ENCODE peak calls at places on chromosomes 5 and 9, in six cellular contexts. F, L, I, N, H and A are unnamed samples.
A peak's percentile ranks its signal among the peaks of the same experiment; 100 is the strongest.

GRCh38 chr5:131716650-131717049 is 80.2 kb downstream of the FNIP1 start:
- DNase-seq in F (no peak), L (no peak), I (no peak), N (no peak), H (no peak), A (no peak)

GRCh38 chr5:133088064-133088463 is 36.3 kb downstream of the HSPA4 start:
- DNase-seq in F (no peak), L (no peak), I (no peak), N (no peak), H (no peak), A (no peak)

GRCh38 chr9:99722852-99723251 is 98.8 kb upstream of the NR4A3 start:
- DNase-seq in F (no peak), L (no peak), I (no peak), N (no peak), H (no peak), A (no peak)

GRCh38 chr9:33734911-33735310 is 60.5 kb upstream of the PRSS3 start:
- DNase-seq in F (no peak), L (no peak), I (no peak), N (no peak), H (peak; percentile 38), A (peak; percentile 45)

GRCh38 chr9:86082870-86083269 is 16.5 kb downstream of the GOLM1 start:
- DNase-seq in F (peak; percentile 41), L (no peak), I (no peak), N (no peak), H (no peak), A (no peak)

GRCh38 chr9:94920439-94920951 is 194.0 kb downstream of the AOPEP start:
- DNase-seq in F (peak; percentile 69), L (no peak), I (no peak), N (peak; percentile 55), H (no peak), A (no peak)

GRCh38 chr5:150077060-150077459 is 9.3 kb downstream of the CSF1R start:
- DNase-seq in F (no peak), L (no peak), I (no peak), N (no peak), H (no peak), A (no peak)

GRCh38 chr9:90477535-90477934 is 165.1 kb downstream of the DIRAS2 start:
- DNase-seq in F (no peak), L (no peak), I (no peak), N (no peak), H (no peak), A (no peak)

GRCh38 chr5:146647656-146648199 is 131.7 kb upstream of the GPR151 start:
- DNase-seq in F (peak; percentile 43), L (no peak), I (no peak), N (no peak), H (no peak), A (no peak)

GRCh38 chr9:134178781-134179551 is 14.6 kb upstream of the RNU6ATAC start:
- DNase-seq in F (no peak), L (no peak), I (no peak), N (no peak), H (no peak), A (no peak)

GRCh38 chr9:37242089-37242488 is 121.7 kb downstream of the ZCCHC7 start:
- DNase-seq in F (no peak), L (no peak), I (no peak), N (no peak), H (no peak), A (no peak)

GRCh38 chr5:80125962-80126480 is 90.9 kb downstream of the THBS4 start:
- DNase-seq in F (peak; percentile 86), L (no peak), I (peak; percentile 29), N (no peak), H (peak; percentile 75), A (no peak)

GRCh38 chr5:66554211-66554610 is 42.0 kb upstream of the MAST4 start:
- DNase-seq in F (peak; percentile 93), L (no peak), I (no peak), N (no peak), H (peak; percentile 51), A (no peak)

GRCh38 chr5:161700065-161700464 is 14.5 kb downstream of the GABRA6 start:
- DNase-seq in F (no peak), L (no peak), I (no peak), N (no peak), H (no peak), A (no peak)

GRCh38 chr5:113380299-113381014 is 54.3 kb downstream of the TSSK1B start:
- DNase-seq in F (peak; percentile 64), L (no peak), I (no peak), N (no peak), H (no peak), A (no peak)
- H2AFZ ChIP-seq in F (no peak overlapping the region), L (no peak overlapping the region), I (no peak overlapping the region), N (no peak overlapping the region), H (no peak overlapping the region), A (no peak overlapping the region)

GRCh38 chr5:172052454-172053236 is 46.2 kb upstream of the FBXW11 start:
- DNase-seq in F (peak; percentile 86), L (no peak), I (no peak), N (no peak), H (no peak), A (no peak)
- TF ChIP-seq CTCF in F (peak; percentile 18), L (peak; percentile 19), I (no peak), N (no peak), H (peak; percentile 7), A (no peak)

DNA sequence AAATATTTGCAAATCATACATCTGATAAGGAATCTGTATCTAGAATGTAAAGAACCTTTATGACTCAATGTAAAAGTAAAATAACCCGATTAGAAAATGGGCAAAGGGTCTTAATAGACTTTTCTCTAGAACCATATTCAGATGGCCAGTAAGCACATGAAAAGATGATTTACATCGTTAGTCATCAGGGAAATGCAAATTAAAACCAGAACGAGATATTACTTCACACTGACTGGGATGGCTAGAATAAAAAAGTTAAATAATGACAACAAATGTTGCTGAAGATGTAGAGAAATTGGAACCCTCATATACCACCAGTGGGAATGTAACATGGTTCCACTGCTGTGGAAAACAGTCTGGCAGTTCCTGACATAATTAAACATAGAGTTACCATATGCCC is 100.5 kb upstream of the MAMDC2 start:
- DNase-seq in F (no peak), L (no peak), I (no peak), N (no peak), H (no peak), A (no peak)
- H3K4me2 ChIP-seq in F (no peak overlapping the region), L (no peak overlapping the region), I (no peak overlapping the region), N (no peak overlapping the region), H (no peak overlapping the region), A (no peak overlapping the region)

GRCh38 chr9:69097053-69097452 is 61.5 kb downstream of the FXN start:
- DNase-seq in F (peak; percentile 82), L (no peak), I (no peak), N (peak; percentile 59), H (no peak), A (peak; percentile 20)
- H2AFZ ChIP-seq in F (no peak overlapping the region), L (no peak overlapping the region), I (no peak overlapping the region), N (no peak overlapping the region), H (no peak overlapping the region), A (peak overlapping the region; percentile 32)